ENCODE peak calls at places on chromosomes 6 and 20, in six cellular contexts. D, J, S, Z, R and W are unnamed samples.

GRCh38 chr6:101956961-101957360 is 563.5 kb downstream of the GRIK2 start:
- DNase-seq in Z (no peak), D (no peak), S (no peak), R (no peak), J (no peak), W (no peak)

GRCh38 chr20:10115021-10115420 is 80.2 kb downstream of the ANKEF1 start:
- DNase-seq in R (peak), Z (no peak), D (no peak), S (no peak), J (no peak), W (no peak)

GRCh38 chr6:5315883-5316282 is 54.6 kb downstream of the FARS2 start:
- DNase-seq in Z (no peak), R (no peak), J (no peak), D (no peak), S (peak), W (no peak)

GRCh38 chr6:167577891-167578361 is 248.8 kb upstream of the AFDN start:
- DNase-seq in D (no peak), R (no peak), Z (no peak), S (no peak), J (no peak), W (no peak)

GRCh38 chr6:125201961-125202729 is 48.6 kb downstream of the TPD52L1 start:
- DNase-seq in R (peak), D (no peak), S (peak), Z (no peak), J (no peak), W (peak)

GRCh38 chr6:20879121-20879520 is 344.9 kb downstream of the CDKAL1 start:
- DNase-seq in R (no peak), S (no peak), D (no peak), Z (no peak), J (no peak), W (no peak)

GRCh38 chr20:57394087-57395082 is 3.2 kb downstream of the RBM38 start:
- DNase-seq in J (no peak), Z (no peak), D (no peak), R (no peak), S (no peak), W (no peak)

GRCh38 chr6:106514281-106514885 is 114.9 kb downstream of the RTN4IP1 start:
- DNase-seq in R (no peak), Z (no peak), S (no peak), J (no peak), D (no peak), W (no peak)

GRCh38 chr6:135062735-135063134 is 8.1 kb upstream of the HBS1L start:
- DNase-seq in R (no peak), S (peak), D (peak), Z (no peak), J (no peak), W (no peak)

GRCh38 chr6:43402819-43403218 is 24.5 kb upstream of the ABCC10 start:
- DNase-seq in R (no peak), Z (no peak), D (no peak), J (no peak), S (no peak), W (no peak)

GRCh38 chr20:58313366-58313765 is 3.9 kb downstream of the RAB22A start:
- DNase-seq in Z (no peak), J (no peak), S (no peak), D (no peak), R (no peak), W (no peak)

GRCh38 chr6:52243282-52243893 is 912 bp downstream of the IL17F start:
- DNase-seq in S (no peak), R (no peak), D (no peak), J (no peak), Z (no peak), W (no peak)

GRCh38 chr6:158448856-158449255 is 111.0 kb upstream of the TMEM181 start:
- DNase-seq in J (no peak), S (no peak), R (no peak), Z (no peak), D (no peak), W (no peak)

GRCh38 chr6:53447869-53448268 is 97.0 kb downstream of the GCLC start:
- DNase-seq in D (no peak), S (no peak), J (no peak), Z (no peak), R (no peak), W (no peak)

GRCh38 chr6:129115491-129115890 is 232.6 kb downstream of the LAMA2 start:
- DNase-seq in Z (no peak), S (no peak), D (no peak), J (no peak), R (no peak), W (no peak)

GRCh38 chr20:11496382-11496781 is 421.3 kb upstream of the BTBD3 start:
- DNase-seq in Z (no peak), R (no peak), S (no peak), J (no peak), D (no peak), W (no peak)

GRCh38 chr6:118419448-118420394 is 128.4 kb upstream of the PLN start:
- DNase-seq in R (no peak), D (no peak), J (no peak), Z (no peak), S (no peak), W (no peak)

GRCh38 chr6:4698901-4699659 is 77.1 kb upstream of the CDYL start:
- DNase-seq in D (no peak), S (no peak), Z (peak), J (no peak), R (no peak), W (no peak)

GRCh38 chr20:483791-484644 is 21.7 kb upstream of the TBC1D20 start:
- DNase-seq in S (no peak), D (no peak), R (no peak), Z (no peak), J (no peak), W (peak)

GRCh38 chr6:34341481-34341971 is 50.9 kb downstream of the NUDT3 start:
- DNase-seq in J (no peak), D (no peak), S (no peak), R (no peak), Z (no peak), W (no peak)

GRCh38 chr20:49508435-49509199 is 26.1 kb upstream of the KCNB1 start:
- DNase-seq in Z (peak), R (no peak), S (peak), J (no peak), D (peak), W (no peak)

GRCh38 chr6:40877362-40877761 is 161.7 kb downstream of the UNC5CL start:
- DNase-seq in S (no peak), R (no peak), Z (no peak), J (no peak), D (no peak), W (no peak)

GRCh38 chr20:39047417-39047985 is 85.4 kb downstream of the DHX35 start:
- DNase-seq in D (no peak), J (no peak), R (no peak), Z (no peak), S (no peak), W (no peak)

GRCh38 chr6:19838442-19839236 is 1.5 kb downstream of the ID4 start:
- DNase-seq in S (no peak), R (no peak), J (no peak), Z (peak), D (peak), W (no peak)

GRCh38 chr6:75345413-75345812 is 60.8 kb upstream of the TMEM30A start:
- DNase-seq in S (no peak), R (no peak), D (no peak), Z (no peak), J (no peak), W (no peak)

GRCh38 chr6:32176476-32177181 is 745 bp upstream of the AGPAT1 start:
- DNase-seq in Z (no peak), D (no peak), R (no peak), J (no peak), S (no peak), W (no peak)

GRCh38 chr6:21772467-21772866 is 178.9 kb downstream of the SOX4 start:
- DNase-seq in D (no peak), S (no peak), J (no peak), Z (no peak), R (no peak), W (no peak)

GRCh38 chr6:13159295-13159694 is 169.0 kb downstream of the TBC1D7 start:
- DNase-seq in Z (no peak), J (no peak), S (no peak), R (no peak), D (no peak), W (no peak)

GRCh38 chr20:35030136-35030535 is 62.5 kb downstream of the TRPC4AP start:
- DNase-seq in S (no peak), D (no peak), J (no peak), Z (no peak), R (no peak), W (no peak)

GRCh38 chr20:47950103-47950502 is 164.8 kb upstream of the SULF2 start:
- DNase-seq in D (no peak), Z (peak), R (no peak), J (no peak), S (no peak), W (no peak)

GRCh38 chr6:68546620-68547019 is 88.5 kb upstream of the ADGRB3 start:
- DNase-seq in Z (no peak), S (no peak), J (no peak), R (no peak), D (no peak), W (no peak)

GRCh38 chr20:50928469-50928868 is 2.8 kb downstream of the ADNP start:
- DNase-seq in R (no peak), Z (no peak), D (no peak), J (no peak), S (no peak), W (no peak)

GRCh38 chr20:33732166-33732970 is 572 bp downstream of the ZNF341 start:
- DNase-seq in R (no peak), S (peak), D (peak), J (peak), Z (peak), W (peak)

GRCh38 chr20:8505817-8506216 is 373.8 kb downstream of the PLCB1 start:
- DNase-seq in R (no peak), D (no peak), J (no peak), Z (no peak), S (no peak), W (no peak)

GRCh38 chr6:44297063-44298038 is 15.8 kb downstream of the AARS2 start:
- DNase-seq in S (no peak), D (peak), Z (peak), R (no peak), J (peak), W (no peak)

GRCh38 chr6:52640170-52640569 is 30.7 kb upstream of the TMEM14A start:
- DNase-seq in S (no peak), Z (peak), D (no peak), R (no peak), J (no peak), W (no peak)

GRCh38 chr20:58471161-58471834 is 43.9 kb downstream of the APCDD1L start:
- DNase-seq in R (no peak), Z (no peak), J (no peak), S (no peak), D (no peak), W (no peak)